ENCODE peak calls at places on chromosomes 5 and 9, in eight cellular contexts. W is H1, P is ovary, U is HepG2, O is aorta, H is cardiac muscle cell, Q is stomach, J is A549. S is an unnamed sample. For H3K4me1, the result is how much of the 10 kb centered on the place peaks cover.

GRCh38 chr5:68086857-68087256 is 128.7 kb upstream of the PIK3R1 start:
- DNase-seq in W (no peak), P (peak), U (no peak), O (peak), H (no peak), Q (no peak), J (no peak), S (peak)

GRCh38 chr5:1974501-1975405 is 92.0 kb upstream of the IRX4 start:
- DNase-seq in W (no peak), P (no peak), U (no peak), O (no peak), H (no peak), Q (no peak), J (no peak), S (no peak)

GRCh38 chr5:172828911-172829431 is 5.1 kb upstream of the ERGIC1 start:
- DNase-seq in W (no peak), P (no peak), U (no peak), O (no peak), H (no peak), Q (no peak), J (no peak), S (no peak)

GRCh38 chr5:78009937-78010527 is 233.9 kb upstream of the TBCA start:
- DNase-seq in W (no peak), P (no peak), U (no peak), O (no peak), H (no peak), Q (no peak), J (no peak), S (no peak)

GRCh38 chr9:120845255-120845654 is 2.5 kb upstream of the PSMD5 start:
- DNase-seq in W (no peak), P (no peak), U (no peak), O (no peak), H (no peak), Q (no peak), J (no peak), S (no peak)

GRCh38 chr9:72351538-72352453 is 13.2 kb downstream of the ZFAND5 start:
- DNase-seq in W (no peak), P (no peak), U (no peak), O (no peak), H (no peak), Q (no peak), J (peak), S (no peak)

GRCh38 chr5:43312076-43312620 is 1.1 kb downstream of the HMGCS1 start:
- DNase-seq in W (no peak), P (no peak), U (no peak), O (no peak), H (no peak), Q (no peak), J (no peak), S (no peak)

GRCh38 chr5:124755565-124755964 is 9.1 kb upstream of the ZNF608 start:
- DNase-seq in W (no peak), P (no peak), U (peak), O (no peak), H (no peak), Q (no peak), J (peak), S (no peak)

GRCh38 chr5:71978216-71978615 is 129.1 kb upstream of the MAP1B start:
- DNase-seq in W (no peak), P (no peak), U (no peak), O (no peak), H (no peak), Q (no peak), J (no peak), S (no peak)

GRCh38 chr5:100900142-100900795 is 2.8 kb downstream of the ST8SIA4 start:
- DNase-seq in W (peak), P (no peak), U (no peak), O (peak), H (peak), Q (peak), J (peak), S (peak)

GRCh38 chr5:40797273-40798011 is 732 bp downstream of the PRKAA1 start:
- DNase-seq in W (peak), P (peak), U (no peak), O (peak), H (peak), Q (peak), J (peak), S (peak)

GRCh38 chr9:128082173-128082572 is 14.1 kb downstream of the SLC25A25 start:
- DNase-seq in W (no peak), P (no peak), U (no peak), O (no peak), H (no peak), Q (no peak), J (no peak), S (no peak)

GRCh38 chr9:128080218-128080617 is 12.2 kb downstream of the SLC25A25 start:
- DNase-seq in W (no peak), P (no peak), U (no peak), O (no peak), H (no peak), Q (no peak), J (no peak), S (no peak)

GRCh38 chr9:128078504-128079434 is 10.7 kb downstream of the SLC25A25 start:
- DNase-seq in W (no peak), P (no peak), U (no peak), O (no peak), H (peak), Q (peak), J (peak), S (no peak)

GRCh38 chr9:128077847-128078503 is 9.9 kb downstream of the SLC25A25 start:
- DNase-seq in W (no peak), P (no peak), U (no peak), O (no peak), H (no peak), Q (no peak), J (no peak), S (no peak)

DNA sequence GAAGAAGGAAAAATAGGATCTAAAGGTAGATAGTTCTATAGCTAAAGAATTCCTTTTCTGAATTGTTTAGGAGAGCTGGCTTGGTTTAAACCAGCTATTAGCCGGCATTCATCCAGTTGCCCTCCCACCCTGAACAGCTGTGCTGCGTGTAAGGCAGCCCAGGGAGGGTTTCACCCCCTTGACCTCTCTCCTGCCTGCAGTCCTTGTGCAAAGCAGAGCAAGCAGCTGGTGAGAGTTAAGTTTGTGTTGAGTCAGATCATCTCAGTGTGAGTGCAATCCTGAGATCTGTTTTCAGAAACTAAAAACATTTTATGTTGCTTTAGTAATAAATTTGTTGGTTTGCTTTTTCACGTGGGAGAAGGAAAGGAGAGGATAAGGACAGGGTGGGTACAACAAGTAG is 13.0 kb downstream of the SLC25A25 start:
- DNase-seq in W (no peak), P (peak), U (no peak), O (no peak), H (no peak), Q (no peak), J (no peak), S (peak)
- H3K4me1 ChIP-seq in W (under half), P (under half), U (under half), O (under half), H (under half), Q (half or more), J (half or more), S (under half)

GRCh38 chr5:16685069-16685468 is 68.3 kb upstream of the RETREG1 start:
- DNase-seq in W (no peak), P (no peak), U (no peak), O (no peak), H (no peak), Q (no peak), J (no peak), S (no peak)

GRCh38 chr5:16679198-16679597 is 62.4 kb upstream of the RETREG1 start:
- DNase-seq in W (no peak), P (no peak), U (no peak), O (no peak), H (no peak), Q (no peak), J (no peak), S (no peak)

GRCh38 chr5:16679863-16680262 is 63.1 kb upstream of the RETREG1 start:
- DNase-seq in W (peak), P (no peak), U (no peak), O (no peak), H (no peak), Q (no peak), J (no peak), S (no peak)

GRCh38 chr5:16681761-16682335 is 65.1 kb upstream of the RETREG1 start:
- DNase-seq in W (no peak), P (no peak), U (no peak), O (no peak), H (no peak), Q (no peak), J (no peak), S (no peak)
- H3K27ac ChIP-seq in W (no peak), P (no peak), U (no peak), O (no peak), H (no peak), Q (no peak), J (no peak), S (no peak)

GRCh38 chr5:142222881-142223558 is 101.8 kb downstream of the SPRY4 start:
- DNase-seq in W (no peak), P (no peak), U (no peak), O (no peak), H (no peak), Q (no peak), J (no peak), S (no peak)
- H3K4me3 ChIP-seq in W (no peak), P (no peak), U (no peak), O (no peak), H (no peak), Q (no peak), J (no peak), S (no peak)

GRCh38 chr5:140145223-140145622 is 19.5 kb downstream of the IGIP start:
- DNase-seq in W (peak), P (no peak), U (no peak), O (no peak), H (no peak), Q (no peak), J (no peak), S (no peak)
- H3K4me1 ChIP-seq in W (under half), P (under half), U (half or more), O (under half), H (under half), Q (half or more), J (under half), S (under half)

DNA sequence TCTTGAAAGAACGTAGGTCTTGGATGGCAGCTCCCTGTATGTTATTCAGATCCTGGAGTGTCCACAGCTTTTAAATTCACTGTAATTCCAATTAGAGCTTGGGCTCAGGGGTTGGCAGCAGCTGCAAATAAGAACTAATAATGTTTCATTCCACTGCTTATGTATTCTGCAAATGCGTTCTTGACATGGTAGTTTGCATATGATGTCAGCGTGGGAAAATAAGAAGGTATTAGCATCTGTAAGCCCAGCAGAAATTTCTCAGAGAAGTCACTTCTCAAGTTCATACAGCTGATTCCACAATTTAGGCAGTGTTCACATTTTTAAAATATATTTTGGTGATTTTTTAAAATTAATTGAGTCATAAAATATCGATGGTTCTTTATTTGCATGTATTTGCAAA is 58.5 kb downstream of the RORB start:
- DNase-seq in W (no peak), P (no peak), U (no peak), O (no peak), H (no peak), Q (no peak), J (no peak), S (no peak)
- H3K27ac ChIP-seq in W (no peak), P (no peak), U (no peak), O (no peak), H (no peak), Q (no peak), J (no peak), S (no peak)

GRCh38 chr5:24712047-24712446 is 67.3 kb upstream of the CDH10 start:
- DNase-seq in W (no peak), P (no peak), U (no peak), O (no peak), H (no peak), Q (no peak), J (no peak), S (no peak)

GRCh38 chr5:24712947-24713346 is 68.2 kb upstream of the CDH10 start:
- DNase-seq in W (no peak), P (no peak), U (no peak), O (no peak), H (no peak), Q (no peak), J (no peak), S (no peak)

GRCh38 chr5:24720743-24721142 is 76.0 kb upstream of the CDH10 start:
- DNase-seq in W (no peak), P (no peak), U (no peak), O (no peak), H (no peak), Q (no peak), J (no peak), S (no peak)

DNA sequence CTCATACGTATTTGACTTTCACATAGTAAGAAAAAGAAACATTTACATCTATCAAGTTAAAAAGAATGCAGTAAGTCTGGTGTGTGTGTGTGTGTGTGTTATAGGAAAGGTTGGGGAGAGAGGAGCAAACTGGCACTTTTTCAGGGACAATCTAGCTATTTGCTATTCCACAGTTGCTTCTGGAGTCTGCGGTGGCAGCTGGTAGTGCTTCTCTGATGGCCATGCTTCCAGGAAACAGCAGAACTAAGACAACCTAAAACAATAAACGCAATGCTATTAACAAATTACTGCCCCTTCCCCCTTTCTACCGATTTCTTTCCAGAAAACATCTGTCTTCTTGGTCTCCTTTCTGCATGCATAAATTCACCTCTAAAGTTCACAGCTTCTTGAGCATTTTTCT is 70.0 kb upstream of the CDH10 start:
- DNase-seq in W (no peak), P (no peak), U (no peak), O (no peak), H (no peak), Q (no peak), J (no peak), S (no peak)
- H3K4me3 ChIP-seq in W (no peak), P (no peak), U (no peak), O (no peak), H (no peak), Q (no peak), J (no peak), S (peak)

GRCh38 chr5:14172149-14172795 is 29.1 kb downstream of the TRIO start:
- DNase-seq in W (no peak), P (no peak), U (no peak), O (no peak), H (no peak), Q (no peak), J (no peak), S (no peak)

GRCh38 chr5:14171091-14171490 is 27.9 kb downstream of the TRIO start:
- DNase-seq in W (no peak), P (no peak), U (no peak), O (no peak), H (no peak), Q (no peak), J (no peak), S (no peak)

GRCh38 chr5:14174235-14174636 is 31.1 kb downstream of the TRIO start:
- DNase-seq in W (no peak), P (no peak), U (no peak), O (no peak), H (peak), Q (no peak), J (no peak), S (no peak)

GRCh38 chr5:14173419-14174234 is 30.5 kb downstream of the TRIO start:
- DNase-seq in W (no peak), P (no peak), U (no peak), O (no peak), H (no peak), Q (no peak), J (no peak), S (no peak)

GRCh38 chr5:14171621-14172020 is 28.5 kb downstream of the TRIO start:
- DNase-seq in W (no peak), P (no peak), U (peak), O (no peak), H (no peak), Q (no peak), J (no peak), S (no peak)
- H3K4me1 ChIP-seq in W (under half), P (under half), U (half or more), O (under half), H (under half), Q (half or more), J (half or more), S (under half)

DNA sequence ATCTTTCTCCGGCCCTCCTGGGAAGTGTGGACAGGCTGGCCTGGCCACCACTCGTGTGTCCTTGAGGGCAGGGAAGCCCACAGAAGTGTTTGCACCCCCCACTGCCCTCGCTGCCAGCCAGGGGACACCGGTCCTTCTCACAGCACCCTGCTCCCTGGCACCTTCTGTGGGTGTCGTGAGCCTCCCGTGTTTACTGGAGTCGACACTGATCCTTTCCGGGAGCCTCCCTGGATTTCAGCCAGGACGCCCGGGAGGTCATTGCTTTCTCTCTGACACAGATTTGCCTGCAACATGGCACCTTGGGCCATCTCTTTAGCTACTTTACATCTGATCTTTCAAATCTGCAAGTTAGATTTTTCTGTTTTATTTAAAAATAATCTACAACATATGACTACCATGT is 120.4 kb upstream of the CACNA1B start:
- DNase-seq in W (no peak), P (peak), U (no peak), O (no peak), H (no peak), Q (peak), J (no peak), S (peak)
- H3K27ac ChIP-seq in W (no peak), P (no peak), U (no peak), O (no peak), H (no peak), Q (no peak), J (no peak), S (no peak)